ENCODE peak calls at places on chromosomes 11 and 22, in nine cellular contexts. L, Q, I, X, Y, U, P, B and S are unnamed samples.

GRCh38 chr11:83918471-83918870 is 632.3 kb upstream of the CCDC90B start:
- DNase-seq in Q (no peak), Y (no peak), B (no peak), L (no peak), I (no peak), U (peak; percentile 29), P (no peak), X (no peak), S (peak; percentile 63)

GRCh38 chr22:28759861-28760560 is 12.5 kb upstream of the CCDC117 start:
- DNase-seq in X (no peak), B (no peak), P (peak; percentile 82), U (no peak), L (no peak), Q (peak; percentile 75), Y (no peak), I (no peak), S (no peak)

GRCh38 chr11:70400643-70401042 is 2.3 kb downstream of the CTTN start:
- DNase-seq in U (no peak), Y (no peak), B (no peak), L (no peak), Q (no peak), P (peak; percentile 63), I (no peak), X (no peak), S (no peak)

GRCh38 chr11:31780078-31780971 is 30.8 kb downstream of the PAX6 start:
- DNase-seq in U (no peak), Y (no peak), B (no peak), P (no peak), Q (no peak), L (no peak), X (no peak), I (no peak), S (no peak)

GRCh38 chr11:67632175-67632981 is 2.6 kb upstream of the NUDT8 start:
- DNase-seq in X (no peak), L (no peak), P (no peak), B (peak; percentile 63), Q (no peak), Y (no peak), I (no peak), U (peak; percentile 73), S (peak; percentile 83)

GRCh38 chr22:35357883-35358621 is 22.8 kb upstream of the HMOX1 start:
- DNase-seq in L (no peak), P (no peak), X (no peak), Q (peak; percentile 66), B (no peak), I (no peak), Y (no peak), U (no peak), S (no peak)

GRCh38 chr22:23182289-23183106 is 2.2 kb downstream of the BCR start:
- DNase-seq in B (no peak), Q (peak; percentile 19), Y (no peak), X (no peak), L (no peak), I (no peak), P (peak; percentile 47), U (no peak), S (no peak)

GRCh38 chr11:70089631-70090030 is 11.5 kb downstream of the ANO1 start:
- DNase-seq in X (no peak), P (no peak), I (no peak), Q (no peak), U (no peak), L (no peak), B (no peak), Y (no peak), S (no peak)

GRCh38 chr11:2325719-2326118 is 23.9 kb downstream of the TSPAN32 start:
- DNase-seq in I (no peak), X (no peak), Q (no peak), U (peak; percentile 50), L (no peak), Y (no peak), P (no peak), B (peak; percentile 57), S (peak; percentile 65)

GRCh38 chr11:83063073-83063754 is 8.5 kb downstream of the RAB30 start:
- DNase-seq in U (no peak), L (no peak), X (no peak), Y (no peak), P (peak; percentile 28), Q (peak; percentile 84), I (no peak), B (no peak), S (no peak)

GRCh38 chr11:67114275-67114896 is 4.7 kb upstream of the KDM2A start:
- DNase-seq in B (no peak), U (no peak), X (no peak), Y (no peak), L (no peak), Q (no peak), I (no peak), P (no peak), S (no peak)

GRCh38 chr11:126495806-126496205 is 140.3 kb downstream of the ST3GAL4 start:
- DNase-seq in U (no peak), L (no peak), B (no peak), X (no peak), Y (no peak), I (no peak), P (no peak), Q (no peak), S (no peak)

GRCh38 chr11:1946812-1947480 is at the start of gene MRPL23:
- DNase-seq in I (no peak), U (peak; percentile 20), L (no peak), Y (no peak), P (no peak), Q (no peak), X (no peak), B (no peak), S (peak; percentile 43)

GRCh38 chr22:45537734-45538181 is 35.1 kb downstream of the FBLN1 start:
- DNase-seq in P (no peak), I (no peak), B (peak; percentile 31), U (peak; percentile 46), X (peak; percentile 68), Y (peak; percentile 88), L (peak; percentile 70), Q (no peak), S (peak; percentile 71)

GRCh38 chr11:69276165-69276564 is 17.8 kb upstream of the MYEOV start:
- DNase-seq in L (no peak), Y (no peak), X (no peak), Q (no peak), U (no peak), B (no peak), P (no peak), I (no peak), S (no peak)

GRCh38 chr11:279966-280761 is 2.0 kb downstream of the NLRP6 start:
- DNase-seq in L (peak; percentile 11), X (no peak), P (peak; percentile 74), U (no peak), Y (no peak), I (no peak), Q (no peak), B (peak; percentile 72), S (peak; percentile 62)

GRCh38 chr11:119084663-119085522 is at the start of gene HMBS:
- DNase-seq in Q (peak; percentile 93), Y (peak; percentile 86), I (peak; percentile 85), L (peak; percentile 93), P (peak; percentile 96), U (peak; percentile 92), B (peak; percentile 92), X (peak; percentile 96), S (peak; percentile 96)

GRCh38 chr11:10414181-10414580 is 40.9 kb upstream of the AMPD3 start:
- DNase-seq in B (no peak), U (no peak), X (no peak), L (no peak), I (no peak), P (no peak), Q (no peak), Y (no peak), S (no peak)

GRCh38 chr11:116342148-116342547 is 430.6 kb downstream of the BUD13 start:
- DNase-seq in L (no peak), B (no peak), X (no peak), U (no peak), I (no peak), Y (no peak), Q (no peak), P (no peak), S (no peak)

GRCh38 chr22:29883045-29883830 is at the start of gene MTMR3:
- DNase-seq in Q (peak; percentile 87), L (peak; percentile 98), U (peak; percentile 94), B (peak; percentile 96), P (peak; percentile 92), X (peak; percentile 85), I (peak; percentile 85), Y (peak; percentile 72), S (peak; percentile 97)

GRCh38 chr11:134578807-134579708 is 167.0 kb upstream of the B3GAT1 start:
- DNase-seq in Q (no peak), U (no peak), L (no peak), X (no peak), B (no peak), P (peak; percentile 41), I (no peak), Y (no peak), S (no peak)

GRCh38 chr11:34599406-34599901 is 21.4 kb upstream of the EHF start:
- DNase-seq in I (no peak), P (no peak), Y (no peak), L (no peak), B (no peak), Q (peak; percentile 96), X (no peak), U (no peak), S (no peak)

GRCh38 chr11:111631034-111631665 is 28.9 kb downstream of the SIK2 start:
- DNase-seq in B (no peak), U (no peak), X (no peak), P (no peak), I (no peak), Q (no peak), Y (no peak), L (no peak), S (no peak)

GRCh38 chr22:40708177-40708576 is 28.9 kb downstream of the MCHR1 start:
- DNase-seq in U (no peak), Y (no peak), Q (no peak), X (no peak), I (no peak), P (no peak), B (no peak), L (no peak), S (no peak)

GRCh38 chr11:11387906-11388305 is 34.9 kb upstream of the CSNK2A3 start:
- DNase-seq in U (no peak), X (no peak), Q (no peak), P (no peak), I (no peak), Y (no peak), L (no peak), B (no peak), S (no peak)

GRCh38 chr22:50277761-50278160 is 7.6 kb upstream of the MAPK11 start:
- DNase-seq in U (no peak), P (no peak), X (no peak), Y (no peak), B (no peak), L (no peak), Q (no peak), I (no peak), S (no peak)

GRCh38 chr22:36457688-36458450 is 23.6 kb downstream of the TXN2 start:
- DNase-seq in L (no peak), Y (no peak), U (peak; percentile 73), B (peak; percentile 36), X (no peak), P (no peak), Q (no peak), I (no peak), S (peak; percentile 78)

GRCh38 chr11:70495351-70496310 is 97.3 kb downstream of the CTTN start:
- DNase-seq in X (no peak), B (no peak), L (no peak), P (no peak), I (no peak), Q (no peak), U (peak; percentile 10), Y (no peak), S (peak; percentile 35)

GRCh38 chr11:456533-456932 is 6.5 kb downstream of the PTDSS2 start:
- DNase-seq in B (no peak), X (no peak), U (no peak), P (no peak), Q (no peak), Y (no peak), I (no peak), L (no peak), S (no peak)

GRCh38 chr22:48941903-48942625 is 885.6 kb downstream of the BRD1 start:
- DNase-seq in U (no peak), Y (no peak), X (no peak), I (no peak), Q (no peak), L (no peak), P (no peak), B (no peak), S (no peak)

GRCh38 chr22:25953276-25953675 is 211.3 kb downstream of the MYO18B start:
- DNase-seq in Q (no peak), L (no peak), I (no peak), B (no peak), Y (no peak), X (no peak), U (no peak), P (no peak), S (no peak)